ENCODE peak calls at places on chromosomes 4 and X, in four cellular contexts. C is DND-41, H is tibial nerve, D is tibial artery. F is an unnamed sample.

GRCh38 chr4:2924765-2925301 is 38.4 kb downstream of the NOP14 start:
- DNase-seq in C (no peak), H (no peak), D (peak; percentile 41), F (no peak)

GRCh38 chr4:127846061-127846460 is 34.6 kb upstream of the PLK4 start:
- DNase-seq in C (no peak), H (no peak), D (no peak), F (no peak)

GRCh38 chr4:129138762-129139496 is 43.0 kb downstream of the C4orf33 start:
- DNase-seq in C (no peak), H (no peak), D (no peak), F (no peak)

GRCh38 chr4:139223682-139224317 is 46.8 kb upstream of the ELF2 start:
- DNase-seq in C (no peak), H (no peak), D (peak; percentile 69), F (no peak)

GRCh38 chr4:1409806-1410425 is 3.7 kb upstream of the NKX1-1 start:
- DNase-seq in C (no peak), H (no peak), D (peak; percentile 54), F (no peak)

GRCh38 chrX:41300758-41301437 is 33.1 kb upstream of the DDX3X start:
- DNase-seq in C (no peak), H (no peak), D (no peak), F (no peak)

GRCh38 chr4:76074468-76074867 is at the start of gene ART3:
- DNase-seq in C (no peak), H (no peak), D (no peak), F (no peak)

GRCh38 chr4:78756721-78757120 is 19.4 kb upstream of the BMP2K start:
- DNase-seq in C (no peak), H (no peak), D (no peak), F (no peak)

GRCh38 chrX:53442322-53442631 is 8.1 kb upstream of the HSD17B10 start:
- DNase-seq in C (no peak), H (no peak), D (no peak), F (no peak)

GRCh38 chr4:154349829-154350228 is 141.8 kb downstream of the DCHS2 start:
- DNase-seq in C (no peak), H (no peak), D (no peak), F (no peak)

GRCh38 chr4:141548791-141549190 is 87.6 kb upstream of the IL15 start:
- DNase-seq in C (no peak), H (no peak), D (no peak), F (no peak)

GRCh38 chr4:115453416-115453815 is 340.0 kb upstream of the NDST4 start:
- DNase-seq in C (no peak), H (no peak), D (no peak), F (no peak)

GRCh38 chr4:38769441-38770210 is 13.2 kb downstream of the TLR10 start:
- DNase-seq in C (no peak), H (no peak), D (no peak), F (no peak)

GRCh38 chr4:155011163-155011825 is 197.1 kb upstream of the NPY2R start:
- DNase-seq in C (no peak), H (no peak), D (no peak), F (no peak)

GRCh38 chr4:152665691-152666410 is 13.9 kb downstream of the TMEM154 start:
- DNase-seq in C (no peak), H (no peak), D (no peak), F (no peak)
- H3K4me1 ChIP-seq in C (no peaks in the 10 kb centered on the region), H (no peaks in the 10 kb centered on the region), D (no peaks in the 10 kb centered on the region), F (no peaks in the 10 kb centered on the region)

GRCh38 chrX:78945186-78945912 is at the start of gene P2RY10:
- DNase-seq in C (no peak), H (no peak), D (no peak), F (no peak)
- H3K27ac ChIP-seq in C (peak within 1 kb of the TSS; percentile 48), H (no peak within 1 kb of the TSS), D (no peak within 1 kb of the TSS), F (no peak within 1 kb of the TSS)

DNA sequence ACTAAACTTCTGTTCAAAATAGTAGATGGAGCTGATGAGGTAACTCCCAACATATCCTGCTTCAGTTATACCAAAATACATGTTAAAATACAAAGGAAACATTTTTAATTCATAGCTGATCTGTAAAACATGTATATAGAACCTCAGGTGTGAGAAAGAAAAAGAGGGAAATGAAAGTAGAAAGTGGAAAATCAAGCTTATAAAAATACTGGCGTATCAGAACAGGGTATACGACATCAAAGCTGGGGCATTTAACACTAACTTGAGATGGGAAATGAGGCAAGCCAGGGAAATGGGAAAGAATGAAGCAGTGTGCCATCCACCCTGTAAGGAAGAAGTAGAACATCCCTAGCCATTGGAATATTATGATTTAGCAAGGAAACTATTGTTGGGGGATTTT is 767.5 kb downstream of the DMD start:
- DNase-seq in C (no peak), H (no peak), D (no peak), F (no peak)
- TF ChIP-seq CTCF in C (no peak), H (no peak), D (no peak), F (no peak)

GRCh38 chrX:40172169-40172979 is 74.6 kb upstream of the BCOR start:
- DNase-seq in C (no peak), H (no peak), D (peak; percentile 84), F (peak; percentile 57)

GRCh38 chrX:40171513-40172168 is 73.9 kb upstream of the BCOR start:
- DNase-seq in C (no peak), H (no peak), D (no peak), F (no peak)

GRCh38 chrX:40169193-40170086 is 71.7 kb upstream of the BCOR start:
- DNase-seq in C (peak; percentile 74), H (no peak), D (peak; percentile 70), F (no peak)

GRCh38 chrX:40172980-40173661 is 75.4 kb upstream of the BCOR start:
- DNase-seq in C (no peak), H (no peak), D (no peak), F (no peak)

GRCh38 chrX:40170830-40171512 is 73.2 kb upstream of the BCOR start:
- DNase-seq in C (no peak), H (no peak), D (no peak), F (no peak)
- H3K4me1 ChIP-seq in C (peaks cover 54% of the 10 kb centered on the region), H (peaks cover 65% of the 10 kb centered on the region), D (no peaks in the 10 kb centered on the region), F (peaks cover 10% of the 10 kb centered on the region)

F was measured in lung.